ENCODE peak calls at places on chromosomes 2 and 18, in eight cellular contexts. B, U, Y, A, V, E, C and Q are unnamed samples.

GRCh38 chr2:138779451-138780440 is at the start of gene NXPH2:
- DNase-seq in B (peak; percentile 84), U (no peak), Y (no peak), A (no peak), V (no peak), E (no peak), C (no peak), Q (no peak)

GRCh38 chr2:75466708-75467311 is 93.9 kb downstream of the EVA1A start:
- DNase-seq in B (peak; percentile 88), U (peak; percentile 31), Y (no peak), A (no peak), V (no peak), E (no peak), C (no peak), Q (peak; percentile 30)

GRCh38 chr2:198296665-198297308 is 492.4 kb downstream of the PLCL1 start:
- DNase-seq in B (peak; percentile 89), U (no peak), Y (no peak), A (no peak), V (no peak), E (no peak), C (peak; percentile 15), Q (no peak)

GRCh38 chr2:6824962-6825361 is 40.7 kb downstream of the CMPK2 start:
- DNase-seq in B (no peak), U (no peak), Y (peak; percentile 21), A (no peak), V (no peak), E (no peak), C (peak; percentile 82), Q (no peak)

GRCh38 chr2:239660390-239661228 is 259.8 kb upstream of the HDAC4 start:
- DNase-seq in B (no peak), U (no peak), Y (peak; percentile 66), A (no peak), V (no peak), E (no peak), C (no peak), Q (no peak)

GRCh38 chr2:217919781-217920351 is 82.9 kb downstream of the TNS1 start:
- DNase-seq in B (peak; percentile 79), U (no peak), Y (no peak), A (no peak), V (peak; percentile 36), E (no peak), C (peak; percentile 86), Q (no peak)

GRCh38 chr18:34809697-34810096 is 99.6 kb downstream of the DTNA start:
- DNase-seq in B (peak; percentile 86), U (peak; percentile 22), Y (no peak), A (peak; percentile 78), V (peak; percentile 55), E (peak; percentile 83), C (no peak), Q (no peak)

GRCh38 chr18:35778850-35779634 is 193.4 kb upstream of the RMP24 start:
- DNase-seq in B (no peak), U (no peak), Y (no peak), A (no peak), V (peak; percentile 22), E (no peak), C (no peak), Q (no peak)

GRCh38 chr2:238653436-238654109 is 194.3 kb upstream of the TWIST2 start:
- DNase-seq in B (peak; percentile 22), U (no peak), Y (peak; percentile 60), A (peak; percentile 43), V (no peak), E (no peak), C (no peak), Q (no peak)

GRCh38 chr18:21177742-21178305 is 64.2 kb upstream of the GREB1L start:
- DNase-seq in B (no peak), U (no peak), Y (no peak), A (no peak), V (no peak), E (no peak), C (no peak), Q (no peak)

GRCh38 chr2:151056870-151057269 is 204.8 kb downstream of the RBM43 start:
- DNase-seq in B (no peak), U (no peak), Y (no peak), A (no peak), V (no peak), E (no peak), C (no peak), Q (no peak)

GRCh38 chr2:120820885-120821279 is 85.2 kb downstream of the GLI2 start:
- DNase-seq in B (peak; percentile 69), U (no peak), Y (no peak), A (no peak), V (no peak), E (no peak), C (peak; percentile 80), Q (no peak)

GRCh38 chr2:20231632-20232031 is 6.7 kb upstream of the SDC1 start:
- DNase-seq in B (peak; percentile 88), U (no peak), Y (no peak), A (peak; percentile 52), V (no peak), E (peak; percentile 80), C (peak; percentile 50), Q (peak; percentile 81)

GRCh38 chr2:38533180-38533579 is 69.5 kb downstream of the HNRNPLL start:
- DNase-seq in B (no peak), U (no peak), Y (no peak), A (no peak), V (no peak), E (no peak), C (no peak), Q (peak; percentile 44)

GRCh38 chr18:28080876-28081300 is 96.0 kb downstream of the CDH2 start:
- DNase-seq in B (no peak), U (no peak), Y (no peak), A (no peak), V (no peak), E (no peak), C (peak; percentile 72), Q (no peak)

GRCh38 chr2:3780477-3781402 is 77.4 kb downstream of the DCDC2C start:
- DNase-seq in B (peak; percentile 88), U (peak; percentile 35), Y (no peak), A (peak; percentile 64), V (peak; percentile 48), E (no peak), C (no peak), Q (no peak)

GRCh38 chr2:1010373-1011017 is 59.8 kb downstream of the SNTG2 start:
- DNase-seq in B (no peak), U (no peak), Y (no peak), A (no peak), V (no peak), E (no peak), C (no peak), Q (no peak)

GRCh38 chr2:170017848-170018492 is 160.0 kb upstream of the MYO3B start:
- DNase-seq in B (no peak), U (no peak), Y (no peak), A (no peak), V (peak; percentile 45), E (no peak), C (peak; percentile 36), Q (no peak)

GRCh38 chr2:45724329-45724728 is 72.9 kb downstream of the PRKCE start:
- DNase-seq in B (no peak), U (no peak), Y (no peak), A (no peak), V (no peak), E (no peak), C (no peak), Q (no peak)
- H3K4me1 ChIP-seq in B (no peaks in the 10 kb centered on the region), U (no peaks in the 10 kb centered on the region), Y (peaks cover 35% of the 10 kb centered on the region), A (peaks cover 20% of the 10 kb centered on the region), V (peaks cover 44% of the 10 kb centered on the region), E (peaks cover 23% of the 10 kb centered on the region), C (peaks cover 3% of the 10 kb centered on the region), Q (peaks cover 21% of the 10 kb centered on the region)

GRCh38 chr2:111662039-111662740 is 221.8 kb downstream of the ANAPC1 start:
- DNase-seq in B (peak; percentile 23), U (no peak), Y (peak; percentile 45), A (no peak), V (no peak), E (no peak), C (peak; percentile 79), Q (no peak)
- H3K4me1 ChIP-seq in B (peaks cover 11% of the 10 kb centered on the region), U (peaks cover 3% of the 10 kb centered on the region), Y (peaks cover 16% of the 10 kb centered on the region), A (peaks cover 18% of the 10 kb centered on the region), V (peaks cover 8% of the 10 kb centered on the region), E (peaks cover 43% of the 10 kb centered on the region), C (peaks cover 37% of the 10 kb centered on the region), Q (peaks cover 47% of the 10 kb centered on the region)

GRCh38 chr2:102110596-102111334 is 31.8 kb upstream of the IL1R1 start:
- DNase-seq in B (no peak), U (no peak), Y (no peak), A (no peak), V (no peak), E (no peak), C (no peak), Q (no peak)
- H3K4me1 ChIP-seq in B (no peaks in the 10 kb centered on the region), U (peaks cover 83% of the 10 kb centered on the region), Y (peaks cover 6% of the 10 kb centered on the region), A (no peaks in the 10 kb centered on the region), V (no peaks in the 10 kb centered on the region), E (peaks cover 6% of the 10 kb centered on the region), C (peaks cover 38% of the 10 kb centered on the region), Q (peaks cover 53% of the 10 kb centered on the region)

GRCh38 chr2:63822478-63822877 is 19.2 kb upstream of the UGP2 start:
- DNase-seq in B (no peak), U (no peak), Y (no peak), A (no peak), V (no peak), E (no peak), C (no peak), Q (no peak)

GRCh38 chr2:63819256-63819655 is 22.4 kb upstream of the UGP2 start:
- DNase-seq in B (no peak), U (no peak), Y (no peak), A (no peak), V (no peak), E (no peak), C (no peak), Q (no peak)

GRCh38 chr2:63820969-63821368 is 20.7 kb upstream of the UGP2 start:
- DNase-seq in B (no peak), U (no peak), Y (no peak), A (no peak), V (no peak), E (no peak), C (no peak), Q (no peak)

GRCh38 chr2:63819765-63820717 is 21.7 kb upstream of the UGP2 start:
- DNase-seq in B (peak; percentile 47), U (peak; percentile 44), Y (no peak), A (peak; percentile 76), V (peak; percentile 46), E (peak; percentile 74), C (no peak), Q (no peak)

GRCh38 chr2:63821396-63821795 is 20.3 kb upstream of the UGP2 start:
- DNase-seq in B (no peak), U (no peak), Y (no peak), A (no peak), V (no peak), E (no peak), C (no peak), Q (no peak)
- H3K4me1 ChIP-seq in B (no peaks in the 10 kb centered on the region), U (peaks cover 16% of the 10 kb centered on the region), Y (no peaks in the 10 kb centered on the region), A (peaks cover 19% of the 10 kb centered on the region), V (peaks cover 20% of the 10 kb centered on the region), E (peaks cover 3% of the 10 kb centered on the region), C (no peaks in the 10 kb centered on the region), Q (no peaks in the 10 kb centered on the region)